ENCODE peak calls at places on chromosomes 4 and X, in seven cellular contexts. Z is COR-L47; B is H54; E is NCI-H1930; K is activated effector memory CD4-positive, alpha-beta T cell treated with Interleukin-2 at 50 U/mL for 16 hours; S is naive thymus-derived CD8-positive, alpha-beta T cell; F is left lung. X is an unnamed sample.

GRCh38 chr4:67035986-67036385 is 509.3 kb downstream of the CENPC start:
- DNase-seq in Z (no peak), B (no peak), E (no peak), K (no peak), S (no peak), F (no peak), X (no peak)

GRCh38 chr4:156294577-156294976 is 340.9 kb upstream of the CTSO start:
- DNase-seq in Z (peak), B (peak), E (peak), K (no peak), S (no peak), F (no peak), X (no peak)

GRCh38 chr4:40199999-40200880 is 3.4 kb downstream of the RHOH start:
- DNase-seq in Z (no peak), B (no peak), E (no peak), K (peak), S (no peak), F (no peak), X (no peak)

GRCh38 chr4:121784975-121785374 is 16.1 kb upstream of the EXOSC9 start:
- DNase-seq in Z (no peak), B (peak), E (no peak), K (no peak), S (no peak), F (no peak), X (no peak)

GRCh38 chrX:120262781-120263719 is 12.4 kb downstream of the ZBTB33 start:
- DNase-seq in Z (no peak), B (no peak), E (no peak), K (no peak), S (no peak), F (no peak), X (no peak)

GRCh38 chrX:39855748-39856129 is 242.0 kb downstream of the BCOR start:
- DNase-seq in Z (no peak), B (no peak), E (no peak), K (peak), S (peak), F (no peak), X (no peak)

GRCh38 chr4:166312166-166312565 is 439.1 kb downstream of the TLL1 start:
- DNase-seq in Z (no peak), B (no peak), E (no peak), K (no peak), S (no peak), F (no peak), X (no peak)

GRCh38 chrX:86141786-86142185 is 6.5 kb upstream of the DACH2 start:
- DNase-seq in Z (no peak), B (no peak), E (no peak), K (no peak), S (no peak), F (no peak), X (no peak)

GRCh38 chr4:1293981-1294380 is 4.3 kb downstream of the MAEA start:
- DNase-seq in Z (no peak), B (no peak), E (no peak), K (no peak), S (no peak), F (no peak), X (no peak)

GRCh38 chr4:3525532-3526430 is 6.4 kb downstream of the LRPAP1 start:
- DNase-seq in Z (no peak), B (no peak), E (no peak), K (no peak), S (no peak), F (peak), X (no peak)

GRCh38 chr4:24912252-24913098 is at the start of gene CCDC149:
- DNase-seq in Z (peak), B (peak), E (peak), K (no peak), S (no peak), F (peak), X (peak)

GRCh38 chr4:53855886-53856260 is 208.5 kb downstream of the CHIC2 start:
- DNase-seq in Z (no peak), B (no peak), E (no peak), K (no peak), S (no peak), F (no peak), X (no peak)

GRCh38 chr4:151117371-151117962 is 18.0 kb downstream of the RPS3A start:
- DNase-seq in Z (peak), B (peak), E (no peak), K (no peak), S (peak), F (no peak), X (peak)

GRCh38 chr4:3115637-3116300 is 41.3 kb downstream of the HTT start:
- DNase-seq in Z (no peak), B (no peak), E (no peak), K (no peak), S (no peak), F (no peak), X (no peak)

GRCh38 chrX:110219920-110220319 is 98.0 kb downstream of the AMMECR1 start:
- DNase-seq in Z (no peak), B (no peak), E (no peak), K (no peak), S (no peak), F (no peak), X (no peak)

GRCh38 chr4:96093563-96093962 is 253.7 kb downstream of the PDHA2 start:
- DNase-seq in Z (no peak), B (no peak), E (no peak), K (no peak), S (no peak), F (no peak), X (no peak)

GRCh38 chrX:150907474-150907873 is 9.0 kb upstream of the CD99L2 start:
- DNase-seq in Z (peak), B (no peak), E (no peak), K (no peak), S (no peak), F (no peak), X (no peak)

GRCh38 chrX:154051210-154051810 is 31.6 kb upstream of the IRAK1 start:
- DNase-seq in Z (peak), B (no peak), E (no peak), K (peak), S (peak), F (no peak), X (no peak)

GRCh38 chr4:38082424-38083374 is 122.5 kb downstream of the PTTG2 start:
- DNase-seq in Z (no peak), B (no peak), E (no peak), K (no peak), S (no peak), F (no peak), X (no peak)

GRCh38 chr4:3870567-3870962 is 104.4 kb downstream of the ADRA2C start:
- DNase-seq in Z (no peak), B (no peak), E (no peak), K (no peak), S (no peak), F (peak), X (no peak)

GRCh38 chr4:178205826-178206225 is 763.6 kb upstream of the AGA start:
- DNase-seq in Z (no peak), B (no peak), E (no peak), K (no peak), S (no peak), F (no peak), X (no peak)

GRCh38 chrX:109632906-109633504 is 8.0 kb upstream of the KCNE5 start:
- DNase-seq in Z (no peak), B (no peak), E (no peak), K (no peak), S (no peak), F (no peak), X (no peak)

GRCh38 chr4:42302348-42302747 is 94.9 kb upstream of the SHISA3 start:
- DNase-seq in Z (peak), B (peak), E (peak), K (no peak), S (no peak), F (no peak), X (no peak)